ENCODE peak calls at places on chromosome 12, in seven cellular contexts. G, Y, M, D, Q, I and E are unnamed samples.

GRCh38 chr12:98373982-98374381 is 141.4 kb upstream of the TMPO start:
- DNase-seq in G (no peak), Y (peak; percentile 15), M (peak; percentile 21), D (no peak), Q (no peak), I (no peak), E (peak; percentile 12)

GRCh38 chr12:20436367-20436766 is 68.0 kb downstream of the PDE3A start:
- DNase-seq in G (no peak), Y (no peak), M (no peak), D (no peak), Q (no peak), I (no peak), E (peak; percentile 63)

GRCh38 chr12:19712041-19712440 is 272.7 kb downstream of the AEBP2 start:
- DNase-seq in G (no peak), Y (peak; percentile 85), M (no peak), D (no peak), Q (no peak), I (no peak), E (peak; percentile 86)

GRCh38 chr12:64160718-64161060 is 61.4 kb downstream of the KICS2 start:
- DNase-seq in G (no peak), Y (peak; percentile 85), M (no peak), D (no peak), Q (no peak), I (no peak), E (peak; percentile 33)

GRCh38 chr12:22121224-22121623 is 75.2 kb downstream of the CMAS start:
- DNase-seq in G (peak; percentile 34), Y (no peak), M (peak; percentile 46), D (no peak), Q (no peak), I (no peak), E (no peak)

GRCh38 chr12:865614-866013 is 83.9 kb downstream of the RAD52 start:
- DNase-seq in G (no peak), Y (no peak), M (no peak), D (no peak), Q (no peak), I (no peak), E (no peak)

GRCh38 chr12:79689477-79690155 is 1.1 kb downstream of the PAWR start:
- DNase-seq in G (peak; percentile 48), Y (peak; percentile 55), M (peak; percentile 71), D (peak; percentile 35), Q (peak; percentile 76), I (no peak), E (peak; percentile 42)

GRCh38 chr12:92942905-92943304 is 13.8 kb upstream of the EEA1 start:
- DNase-seq in G (no peak), Y (peak; percentile 95), M (no peak), D (no peak), Q (no peak), I (no peak), E (peak; percentile 35)

GRCh38 chr12:43147893-43148292 is 404.1 kb downstream of the ADAMTS20 start:
- DNase-seq in G (no peak), Y (peak; percentile 50), M (no peak), D (no peak), Q (no peak), I (no peak), E (no peak)

GRCh38 chr12:122437656-122438121 is 15.2 kb upstream of the CLIP1 start:
- DNase-seq in G (no peak), Y (peak; percentile 90), M (no peak), D (peak; percentile 50), Q (peak; percentile 65), I (no peak), E (no peak)

GRCh38 chr12:12367096-12367998 is 10.5 kb downstream of the BORCS5 start:
- DNase-seq in G (no peak), Y (no peak), M (no peak), D (no peak), Q (no peak), I (no peak), E (no peak)

GRCh38 chr12:11860026-11860425 is 210.6 kb downstream of the ETV6 start:
- DNase-seq in G (no peak), Y (no peak), M (no peak), D (no peak), Q (no peak), I (no peak), E (no peak)

GRCh38 chr12:69007858-69008314 is 74.9 kb upstream of the CPM start:
- DNase-seq in G (no peak), Y (no peak), M (peak; percentile 57), D (no peak), Q (no peak), I (no peak), E (no peak)

GRCh38 chr12:4241592-4241991 is 32.0 kb upstream of the CCND2 start:
- DNase-seq in G (no peak), Y (no peak), M (no peak), D (no peak), Q (no peak), I (no peak), E (no peak)

GRCh38 chr12:113469224-113469652 is 2.4 kb downstream of the LHX5 start:
- DNase-seq in G (no peak), Y (no peak), M (no peak), D (no peak), Q (no peak), I (no peak), E (no peak)
- H3K27me3 ChIP-seq in G (peaks cover 20% of the 10 kb centered on the region), Y (peaks cover 100% of the 10 kb centered on the region), M (no peaks in the 10 kb centered on the region), D (peaks cover 100% of the 10 kb centered on the region), Q (peaks cover 100% of the 10 kb centered on the region), I (peaks cover 40% of the 10 kb centered on the region), E (peaks cover 100% of the 10 kb centered on the region)

GRCh38 chr12:107760207-107760816 is 625 bp downstream of the PRDM4 start:
- DNase-seq in G (peak; percentile 43), Y (peak; percentile 13), M (peak; percentile 50), D (peak; percentile 34), Q (peak; percentile 74), I (peak; percentile 39), E (no peak)
- H3K4me3 ChIP-seq in G (peak overlapping the region; percentile 79), Y (peak overlapping the region; percentile 100), M (peak overlapping the region; percentile 82), D (peak overlapping the region; percentile 66), Q (peak overlapping the region; percentile 83), I (peak overlapping the region; percentile 76), E (peak overlapping the region; percentile 88)

GRCh38 chr12:81164827-81165226 is 86.9 kb downstream of the ACSS3 start:
- DNase-seq in G (no peak), Y (no peak), M (no peak), D (no peak), Q (no peak), I (no peak), E (no peak)
- H3K27me3 ChIP-seq in G (no peaks in the 10 kb centered on the region), Y (no peaks in the 10 kb centered on the region), M (no peaks in the 10 kb centered on the region), D (no peaks in the 10 kb centered on the region), Q (no peaks in the 10 kb centered on the region), I (no peaks in the 10 kb centered on the region), E (no peaks in the 10 kb centered on the region)

DNA sequence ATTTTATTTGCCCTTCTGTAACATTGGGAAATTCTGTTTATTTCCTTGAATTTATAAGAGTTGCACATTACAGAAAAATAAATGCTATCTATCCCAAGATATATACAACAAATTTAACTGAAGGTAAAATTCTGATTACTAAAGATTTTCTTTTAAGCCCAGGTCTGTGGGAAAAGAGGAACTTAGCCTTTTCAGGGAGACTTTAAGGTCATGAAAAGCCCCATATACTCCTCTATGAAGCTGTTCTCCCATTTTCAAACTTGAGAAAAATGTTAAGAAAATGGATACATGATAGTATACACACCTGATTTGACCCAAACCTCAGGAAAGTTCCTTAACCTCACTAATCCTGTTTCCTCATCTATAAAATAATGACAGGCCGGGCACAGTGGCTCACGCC is 7.1 kb downstream of the SINHCAF start:
- DNase-seq in G (no peak), Y (no peak), M (no peak), D (no peak), Q (no peak), I (no peak), E (no peak)
- H3K4me3 ChIP-seq in G (no peak overlapping the region), Y (no peak overlapping the region), M (peak overlapping the region; percentile 24), D (no peak overlapping the region), Q (no peak overlapping the region), I (no peak overlapping the region), E (no peak overlapping the region)

DNA sequence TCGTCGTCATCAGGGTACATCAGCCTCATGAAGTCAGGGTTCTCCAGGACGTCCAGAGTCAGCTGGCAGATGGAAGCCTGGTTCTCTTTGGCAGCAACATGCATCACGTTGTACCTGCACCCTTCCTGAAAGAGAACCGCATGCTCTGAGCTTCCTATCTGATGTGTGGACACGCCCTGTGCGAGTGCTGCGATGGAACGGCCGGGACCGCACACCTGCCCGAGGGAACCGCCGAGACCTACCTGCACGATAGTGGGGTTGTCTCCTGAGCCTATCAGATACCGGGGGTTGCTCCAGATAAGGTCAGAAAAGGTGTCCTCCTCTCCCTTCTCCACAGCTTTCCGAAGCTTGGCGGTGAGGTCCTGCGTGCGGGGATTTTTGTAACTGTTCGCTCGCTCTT is 13.7 kb downstream of the ANKLE2 start:
- DNase-seq in G (peak; percentile 5), Y (no peak), M (no peak), D (no peak), Q (no peak), I (no peak), E (no peak)
- H3K27me3 ChIP-seq in G (no peaks in the 10 kb centered on the region), Y (no peaks in the 10 kb centered on the region), M (no peaks in the 10 kb centered on the region), D (no peaks in the 10 kb centered on the region), Q (no peaks in the 10 kb centered on the region), I (no peaks in the 10 kb centered on the region), E (no peaks in the 10 kb centered on the region)

DNA sequence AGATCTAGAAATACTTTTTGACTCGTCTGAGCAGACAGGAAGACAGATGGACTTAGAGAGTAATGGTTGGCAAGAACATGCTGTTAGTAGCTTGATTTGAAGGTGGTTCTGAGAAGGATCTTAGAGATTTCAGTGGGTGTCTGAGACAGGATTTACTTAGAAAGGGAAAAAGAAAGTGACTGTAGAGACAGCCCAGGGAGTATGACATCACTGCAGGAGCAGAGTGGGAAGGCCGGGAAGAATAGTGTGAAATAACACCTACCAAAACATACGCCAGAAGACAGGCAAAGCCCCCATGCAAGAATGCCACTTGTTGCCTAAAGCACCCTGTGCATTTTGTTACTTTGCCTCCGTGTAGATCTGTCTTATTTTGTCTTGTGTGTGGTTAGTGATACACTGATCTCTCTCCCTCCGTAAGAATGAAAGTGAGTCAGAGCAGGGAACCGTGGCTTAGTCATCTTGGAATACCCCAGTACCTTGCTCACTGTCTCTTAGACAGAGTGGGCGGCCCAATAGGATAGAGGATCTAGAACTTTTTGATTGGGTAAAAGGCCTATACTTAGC is 161.3 kb upstream of the IFNG-AS1 start:
- DNase-seq in G (no peak), Y (peak; percentile 89), M (no peak), D (peak; percentile 24), Q (no peak), I (peak; percentile 30), E (peak; percentile 98)
- H3K4me3 ChIP-seq in G (no peak overlapping the region), Y (no peak overlapping the region), M (no peak overlapping the region), D (peak overlapping the region; percentile 40), Q (peak overlapping the region; percentile 29), I (no peak overlapping the region), E (peak overlapping the region; percentile 50)